ENCODE peak calls at places on chromosomes 6 and 20, in six cellular contexts. R is renal cortical epithelial cell; Q is SHP77 treated with DMSO at 0.1 percent for 48 hours; X is activated CD4-positive, alpha-beta memory T cell treated with anti-CD3 and anti-CD28 coated beads, Interleukin-2, amount 10 ng/mL, durations not matched to agents 7 days and 5 days; Z is upper lobe of right lung; V is astrocyte of the hippocampus. U is an unnamed sample.

GRCh38 chr20:10922521-10922920 is 248.7 kb upstream of the JAG1 start:
- DNase-seq in Z (no peak), R (no peak), Q (no peak), X (no peak), V (no peak), U (no peak)

GRCh38 chr6:83879746-83880145 is 20.3 kb downstream of the CYB5R4 start:
- DNase-seq in R (no peak), Z (no peak), Q (no peak), V (no peak), X (no peak), U (no peak)

GRCh38 chr6:112683926-112684325 is 336.8 kb downstream of the RFPL4B start:
- DNase-seq in Q (no peak), X (no peak), Z (no peak), V (peak; percentile 62), R (peak; percentile 87), U (peak; percentile 92)

GRCh38 chr20:8997720-8998119 is 71.2 kb upstream of the PLCB4 start:
- DNase-seq in R (no peak), Z (no peak), V (no peak), X (no peak), Q (no peak), U (no peak)

GRCh38 chr6:114108119-114109002 is 137.4 kb upstream of the HDAC2 start:
- DNase-seq in R (peak; percentile 53), V (peak; percentile 78), X (peak; percentile 42), Q (peak; percentile 21), Z (peak; percentile 69), U (peak; percentile 54)

GRCh38 chr6:10658910-10659696 is 35.3 kb downstream of the C6orf52 start:
- DNase-seq in X (no peak), R (no peak), Z (no peak), Q (no peak), V (no peak), U (no peak)

GRCh38 chr20:56702931-56703840 is 74.1 kb downstream of the TFAP2C start:
- DNase-seq in Z (no peak), X (no peak), Q (no peak), V (no peak), R (no peak), U (no peak)

GRCh38 chr6:25312703-25313102 is 33.5 kb downstream of the CARMIL1 start:
- DNase-seq in X (no peak), Z (no peak), V (peak; percentile 54), R (peak; percentile 74), Q (no peak), U (peak; percentile 50)

GRCh38 chr6:110877154-110877564 is 2.6 kb downstream of the AMD1 start:
- DNase-seq in R (peak; percentile 43), V (peak; percentile 28), Q (no peak), X (no peak), Z (no peak), U (no peak)

GRCh38 chr6:136783021-136783420 is 9.3 kb downstream of the MAP3K5 start:
- DNase-seq in V (no peak), Q (no peak), Z (no peak), R (no peak), X (no peak), U (no peak)

GRCh38 chr6:82494367-82494766 is 130.8 kb downstream of the TPBG start:
- DNase-seq in Z (no peak), V (peak; percentile 55), R (peak; percentile 70), Q (no peak), X (no peak), U (no peak)

GRCh38 chr6:142207265-142207877 is 60.3 kb downstream of the VTA1 start:
- DNase-seq in Z (no peak), R (peak; percentile 37), Q (peak; percentile 15), X (peak; percentile 33), V (peak; percentile 49), U (peak; percentile 26)

GRCh38 chr6:170048615-170049256 is 242.1 kb downstream of the DLL1 start:
- DNase-seq in Z (peak; percentile 86), R (no peak), X (no peak), V (no peak), Q (no peak), U (no peak)

GRCh38 chr6:97815413-97815812 is 532.4 kb upstream of the MMS22L start:
- DNase-seq in X (no peak), Q (no peak), Z (no peak), R (no peak), V (no peak), U (no peak)

U was measured in stromal cell of bone marrow.